ENCODE peak calls at places on chromosome X, in eight cellular contexts. W is epithelial cell of esophagus, K is lung, D is hepatocyte, F is coronary artery, J is cardiac fibroblast, S is GM12865, P is transverse colon. C is an unnamed sample.

GRCh38 chrX:95539041-95539440 is 1145.6 kb upstream of the DIAPH2 start:
- DNase-seq in W (no peak), F (no peak), K (no peak), S (no peak), P (no peak), D (peak), J (no peak), C (no peak)

GRCh38 chrX:109840585-109840984 is 107.5 kb upstream of the ACSL4 start:
- DNase-seq in F (no peak), S (no peak), K (peak), W (peak), J (peak), P (peak), D (peak), C (no peak)

GRCh38 chrX:96713303-96713702 is 28.7 kb downstream of the DIAPH2 start:
- DNase-seq in F (no peak), W (no peak), J (no peak), D (peak), K (no peak), P (peak), S (no peak), C (no peak)

GRCh38 chrX:119880552-119881437 is 9.2 kb downstream of the NDUFA1 start:
- DNase-seq in F (no peak), S (peak), J (peak), D (peak), W (peak), K (no peak), P (peak), C (peak)

GRCh38 chrX:106608016-106608415 is 3.8 kb upstream of the RADX start:
- DNase-seq in P (no peak), W (peak), F (no peak), S (no peak), D (no peak), J (no peak), K (peak), C (no peak)

GRCh38 chrX:102067966-102068723 is 57.3 kb upstream of the TCEAL2 start:
- DNase-seq in K (no peak), S (peak), F (no peak), W (peak), P (no peak), J (peak), D (peak), C (peak)

GRCh38 chrX:23373129-23373804 is 38.6 kb downstream of the PTCHD1 start:
- DNase-seq in J (peak), P (no peak), S (no peak), D (no peak), F (no peak), W (peak), K (no peak), C (no peak)

GRCh38 chrX:122270809-122271494 is 913.1 kb upstream of the GRIA3 start:
- DNase-seq in W (no peak), S (no peak), F (no peak), K (no peak), D (no peak), J (no peak), P (no peak), C (no peak)

GRCh38 chrX:50721771-50722521 is 92.0 kb downstream of the SHROOM4 start:
- DNase-seq in K (no peak), S (no peak), W (no peak), J (no peak), D (no peak), P (no peak), F (no peak), C (no peak)

GRCh38 chrX:7027071-7027470 is 120.4 kb upstream of the STS start:
- DNase-seq in W (no peak), D (no peak), S (no peak), P (peak), J (no peak), K (no peak), F (no peak), C (no peak)

GRCh38 chrX:19799319-19800182 is 87.8 kb downstream of the SH3KBP1 start:
- DNase-seq in K (no peak), D (no peak), F (no peak), W (peak), P (no peak), S (peak), J (peak), C (peak)

GRCh38 chrX:93874554-93874953 is 200.5 kb downstream of the FAM133A start:
- DNase-seq in J (peak), F (no peak), K (no peak), W (peak), D (peak), S (peak), P (no peak), C (peak)

GRCh38 chrX:27597506-27597905 is 7.4 kb downstream of the DCAF8L2 start:
- DNase-seq in F (no peak), D (no peak), K (no peak), W (no peak), P (no peak), J (peak), S (no peak), C (no peak)

GRCh38 chrX:39757971-39758370 is 339.8 kb downstream of the BCOR start:
- DNase-seq in J (peak), F (no peak), K (no peak), D (no peak), P (no peak), S (no peak), W (peak), C (no peak)

GRCh38 chrX:68945603-68946228 is 116.9 kb downstream of the EFNB1 start:
- DNase-seq in F (peak), W (peak), J (peak), P (peak), S (peak), K (peak), D (no peak), C (no peak)

GRCh38 chrX:50167366-50167765 is 33.4 kb downstream of the AKAP4 start:
- DNase-seq in J (no peak), D (no peak), S (no peak), P (no peak), K (no peak), W (no peak), F (no peak), C (no peak)

GRCh38 chrX:15128838-15129237 is 141.0 kb downstream of the ASB9 start:
- DNase-seq in W (peak), D (peak), P (no peak), J (no peak), K (no peak), S (no peak), F (no peak), C (no peak)

GRCh38 chrX:14832591-14832990 is 40.3 kb downstream of the FANCB start:
- DNase-seq in P (no peak), S (no peak), W (no peak), J (peak), F (no peak), K (no peak), D (no peak), C (no peak)

GRCh38 chrX:64206556-64207162 is 1.2 kb upstream of the AMER1 start:
- DNase-seq in F (no peak), S (peak), J (peak), D (peak), W (peak), P (peak), K (no peak), C (no peak)

GRCh38 chrX:154602226-154602625 is 16.9 kb downstream of the CTAG1B start:
- DNase-seq in K (no peak), J (no peak), F (peak), S (no peak), D (no peak), P (no peak), W (no peak), C (no peak)

GRCh38 chrX:119015407-119016242 is 41.2 kb downstream of the LONRF3 start:
- DNase-seq in J (peak), F (no peak), W (peak), D (peak), K (peak), P (peak), S (peak), C (no peak)

GRCh38 chrX:19512961-19513360 is 2.3 kb downstream of the MAP3K15 start:
- DNase-seq in W (no peak), J (no peak), K (no peak), F (no peak), P (no peak), D (no peak), S (no peak), C (no peak)

GRCh38 chrX:65690057-65690855 is 22.8 kb downstream of the MSN start:
- DNase-seq in J (peak), F (peak), P (no peak), W (peak), D (no peak), K (no peak), S (no peak), C (no peak)

GRCh38 chrX:43218198-43218597 is 437.9 kb upstream of the MAOA start:
- DNase-seq in K (no peak), F (no peak), W (no peak), J (no peak), S (no peak), P (no peak), D (peak), C (no peak)

GRCh38 chrX:129957241-129958099 is 25.0 kb upstream of the BCORL1 start:
- DNase-seq in F (no peak), S (peak), K (peak), J (peak), D (peak), W (peak), P (peak), C (no peak)

DNA sequence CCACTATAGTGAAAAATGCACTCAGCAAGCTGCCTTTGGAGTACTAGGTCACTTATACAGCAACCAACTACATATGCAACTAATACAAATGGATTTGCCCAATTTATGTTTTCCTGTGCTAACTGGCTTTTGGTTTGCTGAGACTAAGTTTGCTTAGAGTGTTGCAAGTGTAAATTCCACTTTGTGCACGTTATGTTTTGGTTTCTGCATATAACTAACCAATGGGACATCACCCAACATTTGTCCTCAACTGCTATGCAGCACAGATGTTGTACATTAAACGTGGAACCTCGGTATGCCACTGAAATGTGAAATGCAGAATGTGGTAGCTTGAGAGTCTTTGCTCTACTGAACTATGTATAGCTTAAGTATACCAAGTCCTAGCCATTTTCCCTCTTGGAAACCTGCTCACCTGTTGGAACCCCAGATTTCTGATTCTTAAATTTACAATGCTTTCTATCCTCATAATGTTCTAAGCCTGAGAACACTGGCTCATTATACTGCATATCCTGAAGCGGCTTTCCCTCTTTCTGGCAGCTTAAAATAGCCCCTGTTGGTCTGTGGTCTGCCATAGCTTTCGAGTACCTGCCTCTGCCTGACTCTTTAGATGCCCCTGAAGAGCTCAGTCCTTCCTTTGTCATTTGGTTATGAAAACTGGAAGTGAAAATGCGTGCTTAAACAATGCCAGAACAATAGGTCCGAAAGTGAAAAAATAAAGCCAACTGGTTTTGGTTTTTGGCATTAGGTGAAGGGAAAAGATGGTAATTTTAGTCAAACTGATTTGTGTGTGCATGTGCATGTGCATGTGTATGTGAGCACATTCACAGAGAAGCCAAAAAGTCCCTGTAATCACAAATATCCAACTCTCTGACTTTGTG is 158.0 kb downstream of the SH2D1A start:
- DNase-seq in F (no peak), K (no peak), P (no peak), D (no peak), J (no peak), W (no peak), S (peak), C (no peak)
- H3K4me3 ChIP-seq in F (no peak), K (no peak), P (no peak), D (no peak), J (no peak), W (no peak), S (no peak), C (no peak)

DNA sequence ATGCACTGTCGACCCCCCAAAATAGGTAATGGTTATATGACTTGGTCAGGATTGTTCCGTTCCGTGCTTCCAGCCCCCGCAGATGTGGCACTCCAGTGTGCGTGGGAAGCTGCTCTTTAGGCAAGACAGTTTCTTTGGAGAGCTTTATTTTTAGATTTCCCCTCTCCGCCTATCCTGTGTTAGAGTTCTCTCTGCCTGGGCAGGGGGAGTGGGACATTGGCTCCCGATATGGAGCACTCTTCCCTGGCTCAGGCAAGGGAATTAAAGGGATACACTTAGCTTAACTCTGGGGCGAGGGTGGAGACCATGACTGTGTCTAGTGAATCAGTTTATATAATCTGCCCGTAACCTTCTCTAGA is 36.0 kb downstream of the DLG3 start:
- DNase-seq in F (no peak), J (peak), S (no peak), D (no peak), P (no peak), K (no peak), W (no peak), C (no peak)
- H3K4me3 ChIP-seq in F (peak), J (no peak), S (no peak), D (no peak), P (no peak), K (no peak), W (no peak), C (no peak)

DNA sequence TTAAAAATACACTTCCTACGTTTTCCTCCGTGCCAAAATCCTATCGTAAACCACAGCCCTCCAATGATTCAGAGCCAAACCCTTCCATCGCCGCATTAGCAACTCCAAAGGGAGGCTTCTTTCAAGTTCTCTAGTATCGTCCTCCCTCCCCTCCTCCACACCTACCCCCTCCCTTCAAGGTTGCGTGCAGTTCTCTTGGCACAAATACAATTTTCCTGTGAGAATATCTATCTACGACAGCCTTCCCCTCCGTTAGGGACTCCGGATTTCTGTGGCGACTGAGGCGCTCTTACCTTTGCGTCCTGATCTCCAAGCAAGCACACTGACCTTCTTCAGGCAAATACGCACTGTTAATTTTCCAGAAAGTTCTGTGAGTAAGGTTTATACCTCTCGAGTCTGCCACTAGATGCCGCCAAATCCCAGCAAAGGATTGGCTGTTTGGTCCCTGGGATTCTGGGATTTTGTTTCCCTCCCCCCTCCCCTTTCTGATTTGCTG is 1.2 kb upstream of the MORF4L2 start:
- DNase-seq in W (peak), K (peak), S (peak), P (peak), D (peak), J (peak), F (peak), C (peak)
- H3K4me3 ChIP-seq in W (peak), K (peak), S (peak), P (peak), D (peak), J (peak), F (peak), C (peak)

DNA sequence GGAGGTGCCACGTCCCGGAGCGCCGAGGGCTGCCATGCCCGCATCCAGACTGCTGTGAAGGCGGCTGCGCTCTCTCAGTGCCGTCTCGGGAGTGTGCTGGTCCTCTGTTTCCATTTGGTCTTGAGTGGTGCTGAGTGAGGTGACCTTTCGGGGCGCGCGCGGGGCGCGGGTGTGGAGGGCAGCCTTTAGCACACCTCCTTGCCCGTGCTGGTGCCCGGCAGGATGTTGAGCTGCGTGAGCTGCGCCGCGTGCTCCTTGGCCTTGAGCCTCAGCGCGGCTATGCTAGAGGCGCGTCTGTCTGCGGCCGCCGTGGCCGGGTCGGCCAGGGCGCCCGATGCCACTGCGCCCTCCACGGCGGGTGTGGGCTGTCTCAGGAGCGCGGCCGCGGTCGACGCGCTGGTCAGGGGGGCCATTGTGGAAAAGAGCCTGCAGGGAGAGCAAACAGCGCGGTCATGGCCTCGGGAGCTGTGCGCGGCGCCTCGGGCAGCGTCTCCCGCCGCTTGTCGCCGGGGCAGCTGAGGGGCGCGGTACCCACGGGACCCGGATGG is 11.2 kb downstream of the ARX start:
- DNase-seq in F (no peak), K (no peak), P (no peak), W (no peak), J (no peak), S (no peak), D (no peak), C (no peak)
- H3K4me3 ChIP-seq in F (peak), K (no peak), P (no peak), W (no peak), J (no peak), S (no peak), D (no peak), C (no peak)

GRCh38 chrX:131764224-131764623 is 220.3 kb downstream of the OR13H1 start:
- DNase-seq in S (no peak), J (no peak), F (no peak), W (no peak), D (no peak), P (no peak), K (no peak), C (no peak)
- H3K4me3 ChIP-seq in S (no peak), J (no peak), F (peak), W (no peak), D (no peak), P (no peak), K (no peak), C (no peak)

DNA sequence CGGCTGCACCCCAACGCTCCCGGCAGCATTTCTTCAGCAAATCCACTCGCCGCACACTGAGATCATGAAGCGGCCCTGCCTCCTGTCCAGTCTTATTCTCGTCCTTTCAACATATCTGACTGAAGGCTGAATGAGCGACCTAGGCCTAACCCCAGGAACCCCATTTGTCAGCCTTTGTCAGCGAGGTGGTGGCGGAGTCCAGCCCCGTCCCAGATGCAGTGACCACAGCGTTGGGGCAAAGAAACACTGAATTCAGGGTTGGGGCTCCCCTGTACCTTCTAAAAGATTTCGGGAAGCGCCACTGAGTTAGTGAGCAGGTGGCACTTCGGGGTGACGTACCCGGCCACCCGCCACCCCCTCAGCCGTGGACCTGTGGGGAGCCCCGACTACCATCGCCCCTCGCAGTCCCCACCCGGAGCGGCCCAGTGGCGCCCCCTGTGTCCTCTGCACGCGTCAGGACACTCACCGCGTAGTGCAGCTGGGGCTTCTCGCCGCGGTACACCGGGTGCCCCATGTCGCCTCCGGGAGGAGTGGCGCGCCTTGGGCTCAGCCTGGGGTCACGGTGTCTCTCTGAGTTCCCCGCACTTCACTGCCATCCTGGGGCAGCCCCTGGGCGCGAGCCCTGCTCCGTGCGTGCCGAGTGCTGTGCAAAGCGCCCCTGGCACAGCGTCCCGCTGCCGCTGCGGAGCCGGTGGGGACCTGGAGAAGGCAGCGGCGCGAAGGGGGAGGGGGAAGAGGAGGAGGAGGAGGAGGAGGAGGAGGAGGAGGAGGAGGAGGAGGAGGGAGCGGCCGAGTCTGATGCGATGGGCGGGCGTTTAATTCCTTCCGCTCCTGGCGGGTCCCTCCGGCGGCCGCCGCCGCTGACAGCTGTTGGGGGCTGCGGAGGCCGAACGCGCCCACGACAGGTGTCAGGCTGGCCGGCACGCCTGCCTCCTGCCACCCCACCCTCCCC is 134.1 kb downstream of the AMELX start:
- DNase-seq in D (peak), F (no peak), W (no peak), S (peak), K (no peak), J (peak), P (peak), C (no peak)
- H3K4me3 ChIP-seq in D (peak), F (peak), W (peak), S (peak), K (peak), J (peak), P (peak), C (no peak)

GRCh38 chrX:54181196-54181953 is 1.7 kb downstream of the FAM120C start:
- DNase-seq in S (no peak), F (no peak), K (no peak), P (no peak), J (peak), W (peak), D (no peak), C (peak)
- H3K4me3 ChIP-seq in S (peak), F (peak), K (no peak), P (peak), J (peak), W (peak), D (no peak), C (peak)

DNA sequence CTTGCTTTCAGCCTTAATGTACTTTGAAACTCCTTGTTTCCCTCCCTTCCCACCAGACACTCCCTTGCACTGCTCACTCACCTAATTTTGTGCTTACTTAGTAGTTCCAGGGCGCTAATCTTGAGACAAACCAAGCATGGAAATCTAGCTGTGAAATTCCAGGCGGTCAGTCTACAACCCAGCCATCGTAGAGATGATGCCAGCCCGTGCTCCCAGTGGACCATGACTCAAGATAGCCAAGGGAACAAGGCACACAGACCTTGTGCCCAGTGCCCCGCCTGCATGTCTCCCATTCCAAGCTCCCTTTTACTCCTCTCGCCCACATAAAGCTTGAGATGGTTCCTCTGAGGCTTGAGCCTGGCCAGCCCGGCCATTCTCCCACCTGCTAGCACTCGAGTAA is 11.1 kb downstream of the TREX2 start:
- DNase-seq in J (no peak), D (no peak), K (no peak), P (no peak), S (no peak), W (no peak), F (no peak), C (no peak)
- H3K4me3 ChIP-seq in J (no peak), D (no peak), K (no peak), P (no peak), S (no peak), W (no peak), F (no peak), C (no peak)

GRCh38 chrX:151398346-151398745 is 1.3 kb downstream of the VMA21 start:
- DNase-seq in W (no peak), D (no peak), P (no peak), F (no peak), S (no peak), J (no peak), K (no peak), C (no peak)
- H3K4me3 ChIP-seq in W (peak), D (no peak), P (no peak), F (no peak), S (peak), J (no peak), K (no peak), C (peak)

C was measured in Jurkat, Clone E6-1.